ENCODE peak calls at places on chromosomes 7 and 10, in six cellular contexts. N is EL, X is brain microvascular endothelial cell, G is activated gamma-delta T cell, B is ovary, H is naive B cell. Y is an unnamed sample.

GRCh38 chr10:104076743-104077160 is 8.9 kb downstream of the COL17A1 start:
- DNase-seq in G (no peak), H (no peak), B (no peak), N (peak), X (peak), Y (no peak)

GRCh38 chr10:90344226-90344625 is 513.6 kb downstream of the HTR7 start:
- DNase-seq in G (no peak), H (no peak), B (no peak), N (no peak), X (no peak), Y (no peak)

GRCh38 chr7:151552352-151553028 is 32.8 kb upstream of the RHEB start:
- DNase-seq in G (no peak), N (no peak), X (no peak), B (no peak), H (no peak), Y (peak)

GRCh38 chr10:86964847-86965190 is 3.5 kb upstream of the ADIRF start:
- DNase-seq in N (no peak), G (no peak), H (no peak), B (peak), X (no peak), Y (no peak)

GRCh38 chr7:22173884-22174573 is 182.9 kb downstream of the RAPGEF5 start:
- DNase-seq in G (no peak), X (no peak), H (peak), N (peak), B (no peak), Y (no peak)

GRCh38 chr7:117041822-117042221 is 88.5 kb downstream of the ST7 start:
- DNase-seq in B (no peak), N (peak), H (no peak), X (no peak), G (no peak), Y (no peak)

GRCh38 chr7:26868841-26869505 is 4.6 kb upstream of the SKAP2 start:
- DNase-seq in B (no peak), X (no peak), H (no peak), G (no peak), N (peak), Y (no peak)

GRCh38 chr7:2237109-2237602 is 4.4 kb upstream of the MAD1L1 start:
- DNase-seq in H (peak), X (no peak), B (no peak), N (no peak), G (no peak), Y (peak)

GRCh38 chr7:146982482-146982881 is 865.9 kb downstream of the CNTNAP2 start:
- DNase-seq in N (no peak), X (no peak), B (no peak), H (no peak), G (no peak), Y (no peak)

GRCh38 chr7:50270531-50271018 is 33.9 kb upstream of the IKZF1 start:
- DNase-seq in X (no peak), N (no peak), B (no peak), G (no peak), H (no peak), Y (no peak)

GRCh38 chr7:36287371-36288241 is 102.1 kb upstream of the ANLN start:
- DNase-seq in B (no peak), N (peak), G (peak), H (peak), X (no peak), Y (no peak)

GRCh38 chr7:27375958-27376357 is 133.4 kb downstream of the EVX1 start:
- DNase-seq in G (no peak), H (no peak), B (no peak), N (no peak), X (no peak), Y (no peak)

GRCh38 chr10:43370671-43371215 is 693 bp upstream of the FXYD4 start:
- DNase-seq in B (no peak), G (no peak), H (no peak), X (no peak), N (no peak), Y (no peak)